ENCODE peak calls at places on chromosomes 6 and 20, in six cellular contexts. One of them, this sample, is unnamed.

GRCh38 chr6:29528300-29528931 is 31.1 kb downstream of the UBD start:
- DNase-seq in AG09309: no peak
- DNase-seq in astrocyte of the cerebellum: no peak
- DNase-seq in Peyer's patch: no peak
- DNase-seq in RWPE2: no peak
- DNase-seq in breast epithelium: no peak
- DNase-seq in this sample: no peak

GRCh38 chr6:97053643-97054411 is 129.3 kb downstream of the KLHL32 start:
- DNase-seq in AG09309: no peak
- DNase-seq in astrocyte of the cerebellum: peak; percentile 15
- DNase-seq in Peyer's patch: no peak
- DNase-seq in RWPE2: no peak
- DNase-seq in breast epithelium: no peak
- DNase-seq in this sample: no peak

GRCh38 chr20:60868316-60868891 is 383.7 kb upstream of the CDH4 start:
- DNase-seq in AG09309: no peak
- DNase-seq in astrocyte of the cerebellum: no peak
- DNase-seq in Peyer's patch: no peak
- DNase-seq in RWPE2: no peak
- DNase-seq in breast epithelium: no peak
- DNase-seq in this sample: no peak

GRCh38 chr6:163420315-163420667 is 5.8 kb downstream of the QKI start:
- DNase-seq in AG09309: no peak
- DNase-seq in astrocyte of the cerebellum: no peak
- DNase-seq in Peyer's patch: no peak
- DNase-seq in RWPE2: no peak
- DNase-seq in breast epithelium: no peak
- DNase-seq in this sample: no peak

GRCh38 chr20:8492182-8492581 is 360.1 kb downstream of the PLCB1 start:
- DNase-seq in AG09309: no peak
- DNase-seq in astrocyte of the cerebellum: no peak
- DNase-seq in Peyer's patch: no peak
- DNase-seq in RWPE2: no peak
- DNase-seq in breast epithelium: no peak
- DNase-seq in this sample: no peak

GRCh38 chr20:58651548-58651822 is 402 bp downstream of the STX16 start:
- DNase-seq in AG09309: no peak
- DNase-seq in astrocyte of the cerebellum: no peak
- DNase-seq in Peyer's patch: no peak
- DNase-seq in RWPE2: no peak
- DNase-seq in breast epithelium: no peak
- DNase-seq in this sample: no peak

GRCh38 chr20:57087102-57087501 is 179.3 kb downstream of the BMP7 start:
- DNase-seq in AG09309: no peak
- DNase-seq in astrocyte of the cerebellum: no peak
- DNase-seq in Peyer's patch: no peak
- DNase-seq in RWPE2: no peak
- DNase-seq in breast epithelium: no peak
- DNase-seq in this sample: no peak

GRCh38 chr20:63863021-63863797 is 1.9 kb upstream of the TPD52L2 start:
- DNase-seq in AG09309: no peak
- DNase-seq in astrocyte of the cerebellum: no peak
- DNase-seq in Peyer's patch: no peak
- DNase-seq in RWPE2: peak; percentile 71
- DNase-seq in breast epithelium: no peak
- DNase-seq in this sample: no peak

GRCh38 chr6:11296449-11297375 is 64.2 kb upstream of the NEDD9 start:
- DNase-seq in AG09309: no peak
- DNase-seq in astrocyte of the cerebellum: no peak
- DNase-seq in Peyer's patch: no peak
- DNase-seq in RWPE2: no peak
- DNase-seq in breast epithelium: no peak
- DNase-seq in this sample: no peak

GRCh38 chr6:130037207-130037811 is 18.9 kb downstream of the L3MBTL3 start:
- DNase-seq in AG09309: no peak
- DNase-seq in astrocyte of the cerebellum: no peak
- DNase-seq in Peyer's patch: no peak
- DNase-seq in RWPE2: no peak
- DNase-seq in breast epithelium: no peak
- DNase-seq in this sample: no peak
- TF ChIP-seq CTCF in AG09309: peak; percentile 37
- TF ChIP-seq CTCF in astrocyte of the cerebellum: peak; percentile 16
- TF ChIP-seq CTCF in Peyer's patch: peak; percentile 34
- TF ChIP-seq CTCF in RWPE2: peak; percentile 66
- TF ChIP-seq CTCF in breast epithelium: peak; percentile 18
- TF ChIP-seq CTCF in this sample: peak; percentile 22

DNA sequence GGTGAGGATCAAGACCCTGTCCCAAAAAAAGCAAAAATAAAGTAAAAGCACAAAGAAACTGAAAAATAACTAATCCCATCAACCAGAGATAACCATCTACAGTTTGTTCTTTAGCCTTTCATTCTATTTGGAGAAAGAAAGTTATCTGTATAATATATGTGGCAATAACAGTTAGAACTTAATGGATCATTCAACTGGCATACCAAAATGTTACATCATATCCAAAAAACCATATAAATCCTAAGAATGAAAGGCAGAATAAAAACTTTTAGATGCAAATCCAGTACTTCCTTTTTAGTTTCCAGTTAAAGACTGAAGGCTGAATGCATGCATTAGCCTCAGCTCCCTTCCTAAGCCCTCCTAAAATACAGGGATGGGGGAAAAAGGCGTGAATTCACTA is 25.2 kb downstream of the ILRUN start:
- DNase-seq in AG09309: no peak
- DNase-seq in astrocyte of the cerebellum: no peak
- DNase-seq in Peyer's patch: no peak
- DNase-seq in RWPE2: no peak
- DNase-seq in breast epithelium: no peak
- DNase-seq in this sample: no peak
- H3K4me3 ChIP-seq in AG09309: no peak overlapping the region
- H3K4me3 ChIP-seq in astrocyte of the cerebellum: no peak overlapping the region
- H3K4me3 ChIP-seq in Peyer's patch: no peak overlapping the region
- H3K4me3 ChIP-seq in RWPE2: no peak overlapping the region
- H3K4me3 ChIP-seq in breast epithelium: no peak overlapping the region
- H3K4me3 ChIP-seq in this sample: no peak overlapping the region

DNA sequence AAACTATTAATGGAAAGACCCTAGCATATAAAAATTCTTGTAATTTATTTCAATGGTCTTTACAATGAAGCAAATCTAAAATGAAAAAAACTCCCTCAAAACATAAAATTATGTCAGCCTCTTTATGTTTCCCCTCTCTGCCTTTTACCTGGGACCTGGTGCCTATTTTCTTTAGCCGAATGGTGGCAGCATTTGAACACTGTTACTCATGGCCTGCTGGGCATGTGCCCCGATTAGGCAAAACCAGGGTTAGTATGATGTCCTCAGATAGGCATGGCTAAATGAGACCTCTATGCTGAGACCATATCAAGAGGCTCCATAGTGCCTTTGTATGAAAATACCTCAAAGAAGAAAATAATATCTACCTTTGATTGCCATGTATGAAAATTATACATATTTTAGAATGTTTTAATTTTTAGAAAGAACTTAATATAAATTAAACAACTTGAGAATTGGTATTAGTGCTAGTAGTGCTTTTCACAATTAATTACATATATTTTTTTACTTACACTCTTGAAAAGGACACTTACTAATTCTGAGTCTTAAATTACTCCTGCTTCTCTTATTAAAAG is 22.5 kb upstream of the C6orf58 start:
- DNase-seq in AG09309: no peak
- DNase-seq in astrocyte of the cerebellum: no peak
- DNase-seq in Peyer's patch: no peak
- DNase-seq in RWPE2: no peak
- DNase-seq in breast epithelium: no peak
- DNase-seq in this sample: peak; percentile 14
- TF ChIP-seq CTCF in AG09309: peak; percentile 64
- TF ChIP-seq CTCF in astrocyte of the cerebellum: peak; percentile 56
- TF ChIP-seq CTCF in Peyer's patch: peak; percentile 16
- TF ChIP-seq CTCF in RWPE2: peak; percentile 86
- TF ChIP-seq CTCF in breast epithelium: no peak
- TF ChIP-seq CTCF in this sample: peak; percentile 55

GRCh38 chr20:34015401-34016335 is 22.0 kb downstream of the RALY start:
- DNase-seq in AG09309: no peak
- DNase-seq in astrocyte of the cerebellum: no peak
- DNase-seq in Peyer's patch: no peak
- DNase-seq in RWPE2: no peak
- DNase-seq in breast epithelium: no peak
- DNase-seq in this sample: no peak
- H3K4me3 ChIP-seq in AG09309: no peak overlapping the region
- H3K4me3 ChIP-seq in astrocyte of the cerebellum: no peak overlapping the region
- H3K4me3 ChIP-seq in Peyer's patch: no peak overlapping the region
- H3K4me3 ChIP-seq in RWPE2: no peak overlapping the region
- H3K4me3 ChIP-seq in breast epithelium: no peak overlapping the region
- H3K4me3 ChIP-seq in this sample: no peak overlapping the region

GRCh38 chr6:87887266-87887665 is 160.4 kb upstream of the SPACA1 start:
- DNase-seq in AG09309: no peak
- DNase-seq in astrocyte of the cerebellum: no peak
- DNase-seq in Peyer's patch: no peak
- DNase-seq in RWPE2: no peak
- DNase-seq in breast epithelium: no peak
- DNase-seq in this sample: no peak
- TF ChIP-seq CTCF in AG09309: no peak
- TF ChIP-seq CTCF in astrocyte of the cerebellum: no peak
- TF ChIP-seq CTCF in Peyer's patch: no peak
- TF ChIP-seq CTCF in RWPE2: no peak
- TF ChIP-seq CTCF in breast epithelium: no peak
- TF ChIP-seq CTCF in this sample: no peak

GRCh38 chr6:117615981-117616961 is 14.0 kb upstream of the GOPC start:
- DNase-seq in AG09309: peak; percentile 87
- DNase-seq in astrocyte of the cerebellum: peak; percentile 75
- DNase-seq in Peyer's patch: no peak
- DNase-seq in RWPE2: no peak
- DNase-seq in breast epithelium: no peak
- DNase-seq in this sample: no peak
- H3K4me3 ChIP-seq in AG09309: peak overlapping the region; percentile 35
- H3K4me3 ChIP-seq in astrocyte of the cerebellum: no peak overlapping the region
- H3K4me3 ChIP-seq in Peyer's patch: no peak overlapping the region
- H3K4me3 ChIP-seq in RWPE2: no peak overlapping the region
- H3K4me3 ChIP-seq in breast epithelium: no peak overlapping the region
- H3K4me3 ChIP-seq in this sample: no peak overlapping the region

GRCh38 chr20:13220194-13220856 is 749 bp upstream of the ISM1 start:
- DNase-seq in AG09309: no peak
- DNase-seq in astrocyte of the cerebellum: no peak
- DNase-seq in Peyer's patch: no peak
- DNase-seq in RWPE2: peak; percentile 68
- DNase-seq in breast epithelium: peak; percentile 71
- DNase-seq in this sample: no peak
- TF ChIP-seq CTCF in AG09309: no peak
- TF ChIP-seq CTCF in astrocyte of the cerebellum: no peak
- TF ChIP-seq CTCF in Peyer's patch: no peak
- TF ChIP-seq CTCF in RWPE2: no peak
- TF ChIP-seq CTCF in breast epithelium: no peak
- TF ChIP-seq CTCF in this sample: no peak

GRCh38 chr20:41879151-41879550 is 261.0 kb upstream of the CHD6 start:
- DNase-seq in AG09309: no peak
- DNase-seq in astrocyte of the cerebellum: no peak
- DNase-seq in Peyer's patch: no peak
- DNase-seq in RWPE2: no peak
- DNase-seq in breast epithelium: no peak
- DNase-seq in this sample: no peak
- H3K4me3 ChIP-seq in AG09309: no peak overlapping the region
- H3K4me3 ChIP-seq in astrocyte of the cerebellum: no peak overlapping the region
- H3K4me3 ChIP-seq in Peyer's patch: no peak overlapping the region
- H3K4me3 ChIP-seq in RWPE2: no peak overlapping the region
- H3K4me3 ChIP-seq in breast epithelium: no peak overlapping the region
- H3K4me3 ChIP-seq in this sample: no peak overlapping the region